ENCODE peak calls at places on chromosomes 16 and 17, in eight cellular contexts. K, U, C, O, H, S, I and T are unnamed samples.

GRCh38 chr17:53353919-53354351 is 468.8 kb upstream of the KIF2B start:
- DNase-seq in S (peak), U (peak), C (no peak), O (no peak), I (no peak), H (no peak), K (no peak), T (no peak)

GRCh38 chr17:49730078-49730786 is 22.5 kb upstream of the SLC35B1 start:
- DNase-seq in C (no peak), O (no peak), U (no peak), K (peak), H (no peak), I (no peak), S (no peak), T (peak)

GRCh38 chr16:54135361-54136275 is 151.0 kb downstream of the IRX3 start:
- DNase-seq in O (no peak), U (no peak), K (peak), I (no peak), S (peak), H (peak), C (no peak), T (no peak)

GRCh38 chr16:1538804-1539520 is 5.5 kb downstream of the TMEM204 start:
- DNase-seq in K (no peak), S (no peak), O (no peak), U (no peak), C (no peak), H (no peak), I (no peak), T (no peak)

GRCh38 chr16:3999890-4000325 is 116.3 kb downstream of the ADCY9 start:
- DNase-seq in O (no peak), I (no peak), S (no peak), U (no peak), K (no peak), C (no peak), H (no peak), T (no peak)

GRCh38 chr17:39903158-39903884 is 15.1 kb downstream of the GSDMB start:
- DNase-seq in H (peak), C (no peak), I (no peak), U (no peak), S (no peak), K (no peak), O (no peak), T (no peak)

GRCh38 chr16:4133897-4134372 is 17.7 kb upstream of the ADCY9 start:
- DNase-seq in S (no peak), U (no peak), I (no peak), K (no peak), O (no peak), C (no peak), H (no peak), T (no peak)

GRCh38 chr17:39944393-39944711 is 16.8 kb downstream of the LRRC3C start:
- DNase-seq in I (no peak), S (no peak), H (no peak), C (no peak), K (no peak), O (no peak), U (no peak), T (no peak)

GRCh38 chr17:32771396-32771795 is 105.5 kb downstream of the MYO1D start:
- DNase-seq in C (no peak), K (no peak), H (no peak), O (no peak), S (no peak), U (no peak), I (no peak), T (no peak)

GRCh38 chr16:2482181-2483107 is 7.5 kb downstream of the TBC1D24 start:
- DNase-seq in O (no peak), K (no peak), I (no peak), H (no peak), C (no peak), U (peak), S (no peak), T (no peak)

GRCh38 chr17:59401725-59402124 is 70.3 kb downstream of the YPEL2 start:
- DNase-seq in I (no peak), O (no peak), S (no peak), U (no peak), H (no peak), C (no peak), K (no peak), T (no peak)

GRCh38 chr17:70519300-70519699 is 350.0 kb downstream of the KCNJ2 start:
- DNase-seq in I (no peak), K (no peak), S (no peak), H (no peak), C (no peak), U (no peak), O (no peak), T (no peak)

GRCh38 chr16:51766739-51767138 is 615.7 kb upstream of the SALL1 start:
- DNase-seq in O (no peak), C (no peak), I (no peak), S (no peak), K (no peak), H (no peak), U (no peak), T (no peak)

GRCh38 chr17:6456914-6457687 is 12.8 kb downstream of the PIMREG start:
- DNase-seq in I (no peak), K (no peak), O (no peak), C (no peak), U (no peak), S (peak), H (no peak), T (no peak)

GRCh38 chr16:27768651-27769270 is 218.8 kb downstream of the KATNIP start:
- DNase-seq in O (no peak), U (no peak), C (no peak), S (no peak), I (no peak), H (no peak), K (no peak), T (no peak)

GRCh38 chr16:71250461-71251232 is 20.1 kb upstream of the HYDIN start:
- DNase-seq in O (no peak), H (no peak), U (no peak), I (no peak), C (no peak), K (no peak), S (peak), T (no peak)

GRCh38 chr17:70791748-70792443 is 622.6 kb downstream of the KCNJ2 start:
- DNase-seq in H (no peak), I (no peak), U (no peak), C (no peak), O (no peak), K (no peak), S (no peak), T (no peak)